ENCODE peak calls at places on chromosomes 12 and 14, in seven cellular contexts. B is HEK293T, D is bronchial epithelial cell, K is AG08396, A is GM19239, R is adipocyte, U is Ammon's horn. X is an unnamed sample.

GRCh38 chr14:55122441-55122986 is 6.5 kb upstream of the LGALS3 start:
- DNase-seq in U (no peak), A (no peak), B (no peak), R (peak), D (peak), K (peak), X (peak)

GRCh38 chr14:35051796-35052195 is 5.7 kb downstream of the FAM177A1 start:
- DNase-seq in K (no peak), U (no peak), D (no peak), A (no peak), R (peak), B (no peak), X (no peak)

GRCh38 chr14:52182853-52183252 is 84.6 kb upstream of the PTGDR start:
- DNase-seq in R (no peak), B (no peak), U (no peak), K (no peak), D (no peak), A (no peak), X (no peak)

GRCh38 chr12:92570056-92570753 is 132.6 kb upstream of the PLEKHG7 start:
- DNase-seq in D (peak), U (peak), A (no peak), K (peak), R (peak), B (peak), X (peak)

GRCh38 chr14:20986811-20987210 is 3.0 kb upstream of the METTL17 start:
- DNase-seq in R (peak), K (peak), A (no peak), B (no peak), D (peak), U (peak), X (no peak)

GRCh38 chr12:572532-572899 is 90.7 kb downstream of the NINJ2 start:
- DNase-seq in A (no peak), K (no peak), R (peak), U (no peak), D (peak), B (no peak), X (peak)

GRCh38 chr12:94718114-94718513 is 67.8 kb upstream of the TMCC3 start:
- DNase-seq in B (no peak), R (no peak), U (no peak), A (no peak), K (no peak), D (peak), X (peak)

GRCh38 chr12:42976122-42976521 is 386.6 kb upstream of the PRICKLE1 start:
- DNase-seq in B (no peak), K (no peak), R (no peak), U (no peak), A (no peak), D (no peak), X (no peak)

GRCh38 chr12:104866286-104866685 is 91.8 kb downstream of the SLC41A2 start:
- DNase-seq in A (no peak), D (no peak), R (peak), K (peak), B (no peak), U (no peak), X (peak)

GRCh38 chr14:101219896-101220703 is 316.6 kb upstream of the RTL1 start:
- DNase-seq in U (no peak), R (peak), A (no peak), K (no peak), B (no peak), D (no peak), X (no peak)

GRCh38 chr12:116534341-116535121 is 24.6 kb upstream of the MAP1LC3B2 start:
- DNase-seq in R (no peak), K (peak), D (peak), B (peak), U (peak), A (no peak), X (peak)

GRCh38 chr14:54629183-54629582 is 62.3 kb downstream of the SAMD4A start:
- DNase-seq in D (no peak), U (no peak), B (no peak), K (no peak), R (no peak), A (no peak), X (no peak)

GRCh38 chr14:76773956-76774355 is 12.7 kb downstream of the VASH1 start:
- DNase-seq in A (no peak), R (no peak), B (no peak), K (no peak), D (no peak), U (no peak), X (no peak)

GRCh38 chr14:78985668-78986073 is 815.5 kb downstream of the NRXN3 start:
- DNase-seq in U (no peak), B (no peak), A (no peak), K (no peak), R (peak), D (no peak), X (peak)

GRCh38 chr12:98574110-98574509 is 19.4 kb upstream of the SLC25A3 start:
- DNase-seq in B (no peak), A (no peak), D (peak), U (no peak), R (no peak), K (no peak), X (no peak)

GRCh38 chr14:50821471-50822464 is 9.2 kb downstream of the NIN start:
- DNase-seq in A (no peak), K (no peak), U (no peak), D (peak), R (no peak), B (no peak), X (no peak)

GRCh38 chr12:22190969-22191368 is 143.5 kb downstream of the ST8SIA1 start:
- DNase-seq in U (no peak), R (no peak), B (no peak), A (no peak), D (no peak), K (no peak), X (no peak)

GRCh38 chr12:72673853-72674252 is 401.7 kb downstream of the TRHDE start:
- DNase-seq in A (peak), R (no peak), B (no peak), U (no peak), K (no peak), D (no peak), X (no peak)

GRCh38 chr12:118773956-118774723 is 207.2 kb upstream of the SRRM4 start:
- DNase-seq in R (no peak), A (no peak), K (no peak), D (no peak), B (no peak), U (peak), X (no peak)

GRCh38 chr12:70964867-70965469 is 44.4 kb upstream of the PTPRR start:
- DNase-seq in D (no peak), A (no peak), K (no peak), U (no peak), B (no peak), R (no peak), X (no peak)

GRCh38 chr14:76101980-76102379 is 49.7 kb upstream of the GPATCH2L start:
- DNase-seq in R (no peak), D (no peak), K (no peak), U (no peak), A (no peak), B (no peak), X (peak)

X was measured in lung microvascular endothelial cell.